ENCODE peak calls at places on chromosomes 2 and 18, in eight cellular contexts. J, R, V, X, H, O, I and E are unnamed samples.

GRCh38 chr2:10863837-10864236 is 47.9 kb upstream of the KCNF1 start:
- DNase-seq in J (no peak), R (no peak), V (no peak), X (no peak), H (no peak), O (no peak), I (no peak), E (peak; percentile 54)

GRCh38 chr2:71849603-71850305 is 297.9 kb downstream of the CYP26B1 start:
- DNase-seq in J (no peak), R (no peak), V (no peak), X (no peak), H (no peak), O (no peak), I (no peak), E (no peak)

GRCh38 chr2:11775384-11775783 is 29.0 kb downstream of the LPIN1 start:
- DNase-seq in J (no peak), R (no peak), V (no peak), X (peak; percentile 64), H (peak; percentile 31), O (no peak), I (peak; percentile 68), E (no peak)

GRCh38 chr2:29783696-29784095 is 137.7 kb downstream of the ALK start:
- DNase-seq in J (no peak), R (no peak), V (no peak), X (no peak), H (no peak), O (no peak), I (no peak), E (no peak)

GRCh38 chr2:130371723-130372054 is 15.8 kb downstream of the PTPN18 start:
- DNase-seq in J (no peak), R (no peak), V (no peak), X (no peak), H (no peak), O (no peak), I (no peak), E (no peak)

GRCh38 chr2:108444941-108445840 is 3.8 kb upstream of the GCC2 start:
- DNase-seq in J (no peak), R (no peak), V (no peak), X (no peak), H (no peak), O (peak; percentile 61), I (no peak), E (no peak)

GRCh38 chr2:3494984-3495666 is 24.2 kb downstream of the ADI1 start:
- DNase-seq in J (no peak), R (no peak), V (no peak), X (no peak), H (no peak), O (no peak), I (no peak), E (no peak)

GRCh38 chr2:69636395-69636794 is 7.1 kb downstream of the AAK1 start:
- DNase-seq in J (no peak), R (no peak), V (no peak), X (no peak), H (no peak), O (no peak), I (no peak), E (no peak)

GRCh38 chr2:197232010-197232409 is 78.6 kb downstream of the ANKRD44 start:
- DNase-seq in J (no peak), R (no peak), V (no peak), X (no peak), H (no peak), O (no peak), I (no peak), E (no peak)

GRCh38 chr2:11680181-11680900 is 10.3 kb upstream of the NTSR2 start:
- DNase-seq in J (no peak), R (no peak), V (no peak), X (no peak), H (no peak), O (no peak), I (no peak), E (no peak)

GRCh38 chr2:163185160-163185559 is 346.6 kb upstream of the KCNH7 start:
- DNase-seq in J (no peak), R (no peak), V (no peak), X (no peak), H (no peak), O (no peak), I (no peak), E (no peak)

GRCh38 chr2:188984126-188984525 is 10.0 kb downstream of the COL3A1 start:
- DNase-seq in J (no peak), R (no peak), V (no peak), X (no peak), H (peak; percentile 60), O (no peak), I (no peak), E (no peak)

GRCh38 chr2:150076281-150076680 is 411.2 kb downstream of the RND3 start:
- DNase-seq in J (no peak), R (no peak), V (no peak), X (no peak), H (no peak), O (no peak), I (no peak), E (no peak)

GRCh38 chr2:215637658-215638057 is 201.8 kb upstream of the FN1 start:
- DNase-seq in J (no peak), R (no peak), V (no peak), X (no peak), H (no peak), O (no peak), I (no peak), E (no peak)

GRCh38 chr2:101063753-101064502 is 61.8 kb downstream of the RPL31 start:
- DNase-seq in J (no peak), R (no peak), V (no peak), X (no peak), H (peak; percentile 34), O (no peak), I (no peak), E (no peak)

GRCh38 chr18:76874643-76875389 is 52.5 kb downstream of the ZNF236 start:
- DNase-seq in J (peak; percentile 43), R (no peak), V (peak; percentile 30), X (no peak), H (no peak), O (peak; percentile 31), I (no peak), E (no peak)

GRCh38 chr2:121195036-121195435 is 90.0 kb downstream of the TFCP2L1 start:
- DNase-seq in J (no peak), R (no peak), V (no peak), X (no peak), H (no peak), O (no peak), I (no peak), E (no peak)

GRCh38 chr2:190407662-190408537 is at the start of gene MFSD6:
- DNase-seq in J (peak; percentile 63), R (peak; percentile 29), V (peak; percentile 85), X (peak; percentile 37), H (no peak), O (peak; percentile 22), I (peak; percentile 74), E (peak; percentile 58)

GRCh38 chr2:241219030-241219382 is 30.5 kb downstream of the ANO7 start:
- DNase-seq in J (no peak), R (no peak), V (no peak), X (no peak), H (no peak), O (no peak), I (no peak), E (no peak)

GRCh38 chr2:40625849-40626248 is 174.0 kb upstream of the SLC8A1 start:
- DNase-seq in J (no peak), R (no peak), V (no peak), X (no peak), H (peak; percentile 62), O (no peak), I (no peak), E (no peak)

GRCh38 chr2:214076527-214076926 is 334.3 kb upstream of the VWC2L start:
- DNase-seq in J (no peak), R (no peak), V (no peak), X (no peak), H (peak; percentile 10), O (no peak), I (no peak), E (no peak)

GRCh38 chr2:100234141-100234540 is 88.2 kb downstream of the LONRF2 start:
- DNase-seq in J (no peak), R (no peak), V (no peak), X (no peak), H (no peak), O (no peak), I (no peak), E (no peak)

GRCh38 chr2:159177957-159178356 is 108.5 kb downstream of the WDSUB1 start:
- DNase-seq in J (no peak), R (no peak), V (no peak), X (no peak), H (no peak), O (no peak), I (no peak), E (no peak)

GRCh38 chr2:158009425-158009824 is 92.3 kb upstream of the UPP2 start:
- DNase-seq in J (no peak), R (no peak), V (no peak), X (no peak), H (no peak), O (no peak), I (no peak), E (no peak)

GRCh38 chr2:11517906-11518305 is 15.9 kb upstream of the GREB1 start:
- DNase-seq in J (no peak), R (no peak), V (no peak), X (no peak), H (no peak), O (no peak), I (no peak), E (no peak)

GRCh38 chr18:45962866-45963265 is 4.3 kb downstream of the EPG5 start:
- DNase-seq in J (no peak), R (no peak), V (no peak), X (no peak), H (no peak), O (no peak), I (no peak), E (no peak)

GRCh38 chr2:150469706-150470105 is 17.8 kb downstream of the RND3 start:
- DNase-seq in J (no peak), R (no peak), V (no peak), X (no peak), H (no peak), O (no peak), I (no peak), E (no peak)

GRCh38 chr2:134144651-134145050 is 109.2 kb upstream of the MGAT5 start:
- DNase-seq in J (no peak), R (no peak), V (no peak), X (no peak), H (no peak), O (no peak), I (no peak), E (no peak)

GRCh38 chr2:235283246-235283645 is 210.6 kb upstream of the AGAP1 start:
- DNase-seq in J (no peak), R (no peak), V (no peak), X (no peak), H (no peak), O (no peak), I (no peak), E (no peak)

GRCh38 chr2:237542001-237542704 is 24.2 kb upstream of the PRLH start:
- DNase-seq in J (no peak), R (no peak), V (no peak), X (no peak), H (no peak), O (no peak), I (no peak), E (no peak)

GRCh38 chr2:71884303-71885042 is 263.2 kb downstream of the CYP26B1 start:
- DNase-seq in J (no peak), R (no peak), V (no peak), X (no peak), H (peak; percentile 64), O (no peak), I (no peak), E (no peak)